ENCODE peak calls at places on chromosomes 16 and 17, in ten cellular contexts. K is cardiac muscle cell; P is adrenal gland; C is thyroid gland; X is heart right ventricle; Z is endodermal cell; F is upper lobe of right lung; Y is brain microvascular endothelial cell; T is right lobe of liver; W is CD8-positive, alpha-beta T cell. O is an unnamed sample.
A peak's percentile ranks its signal among the peaks of the same experiment; 100 is the strongest.

GRCh38 chr16:89004209-89004831 is 27.3 kb upstream of the CBFA2T3 start:
- DNase-seq in K (peak; percentile 54), P (no peak), C (peak; percentile 6), X (peak; percentile 51), Z (no peak), F (no peak), Y (no peak), T (peak; percentile 73), W (no peak), O (no peak)

GRCh38 chr16:893360-893759 is 77.4 kb downstream of the LMF1 start:
- DNase-seq in K (no peak), P (no peak), C (no peak), X (no peak), Z (no peak), F (no peak), Y (no peak), T (no peak), W (no peak), O (no peak)

GRCh38 chr16:81556715-81557284 is 112.2 kb downstream of the CMIP start:
- DNase-seq in K (no peak), P (peak; percentile 84), C (no peak), X (no peak), Z (no peak), F (no peak), Y (no peak), T (no peak), W (peak; percentile 21), O (no peak)

GRCh38 chr17:74566132-74566753 is 1.1 kb downstream of the CD300H start:
- DNase-seq in K (peak; percentile 67), P (no peak), C (peak; percentile 59), X (no peak), Z (peak; percentile 93), F (no peak), Y (no peak), T (no peak), W (peak; percentile 33), O (no peak)

GRCh38 chr17:80109713-80110446 is 8.5 kb downstream of the GAA start:
- DNase-seq in K (no peak), P (no peak), C (no peak), X (no peak), Z (no peak), F (peak; percentile 52), Y (no peak), T (no peak), W (no peak), O (no peak)

GRCh38 chr16:20611350-20611902 is 35.3 kb upstream of the ACSM2B start:
- DNase-seq in K (no peak), P (no peak), C (peak; percentile 92), X (peak; percentile 55), Z (no peak), F (peak; percentile 78), Y (no peak), T (peak; percentile 69), W (no peak), O (no peak)

GRCh38 chr16:27795992-27796614 is 246.2 kb downstream of the KATNIP start:
- DNase-seq in K (peak; percentile 62), P (peak; percentile 50), C (peak; percentile 45), X (peak; percentile 42), Z (peak; percentile 94), F (no peak), Y (peak; percentile 26), T (no peak), W (peak; percentile 14), O (no peak)

GRCh38 chr16:29312835-29313558 is 93.5 kb downstream of the NPIPB11 start:
- DNase-seq in K (no peak), P (no peak), C (no peak), X (no peak), Z (no peak), F (no peak), Y (no peak), T (no peak), W (no peak), O (no peak)

GRCh38 chr16:11296706-11297491 is 15.8 kb upstream of the PRM1 start:
- DNase-seq in K (no peak), P (no peak), C (no peak), X (no peak), Z (no peak), F (no peak), Y (no peak), T (no peak), W (no peak), O (no peak)

GRCh38 chr16:66483689-66484452 is 56.8 kb downstream of the BEAN1 start:
- DNase-seq in K (peak; percentile 83), P (peak; percentile 74), C (peak; percentile 68), X (peak; percentile 87), Z (peak; percentile 96), F (peak; percentile 91), Y (peak; percentile 53), T (peak; percentile 82), W (peak; percentile 76), O (peak; percentile 59)

GRCh38 chr16:9357829-9358228 is 266.4 kb downstream of the HAPSTR1 start:
- DNase-seq in K (no peak), P (no peak), C (no peak), X (no peak), Z (no peak), F (no peak), Y (no peak), T (no peak), W (no peak), O (no peak)

GRCh38 chr17:35129973-35130351 is 8.5 kb downstream of the FNDC8 start:
- DNase-seq in K (no peak), P (no peak), C (no peak), X (no peak), Z (no peak), F (no peak), Y (no peak), T (no peak), W (no peak), O (no peak)

GRCh38 chr16:47848481-47849109 is 307.2 kb downstream of the ABCC12 start:
- DNase-seq in K (peak; percentile 13), P (no peak), C (no peak), X (no peak), Z (no peak), F (no peak), Y (peak; percentile 38), T (no peak), W (no peak), O (no peak)

GRCh38 chr17:68698761-68699160 is 97.6 kb upstream of the FAM20A start:
- DNase-seq in K (peak; percentile 69), P (no peak), C (no peak), X (no peak), Z (no peak), F (no peak), Y (no peak), T (no peak), W (no peak), O (no peak)

GRCh38 chr16:51326131-51326856 is 175.2 kb upstream of the SALL1 start:
- DNase-seq in K (peak; percentile 78), P (no peak), C (no peak), X (no peak), Z (no peak), F (no peak), Y (peak; percentile 74), T (no peak), W (no peak), O (no peak)

GRCh38 chr17:17063546-17064122 is 21.4 kb downstream of the MPRIP start:
- DNase-seq in K (no peak), P (peak; percentile 70), C (peak; percentile 80), X (peak; percentile 64), Z (peak; percentile 31), F (peak; percentile 88), Y (no peak), T (peak; percentile 84), W (no peak), O (no peak)

GRCh38 chr17:37478187-37478586 is 11.5 kb upstream of the DUSP14 start:
- DNase-seq in K (peak; percentile 84), P (no peak), C (peak; percentile 19), X (peak; percentile 42), Z (no peak), F (no peak), Y (no peak), T (no peak), W (no peak), O (no peak)

GRCh38 chr17:21277332-21277731 is 7.2 kb upstream of the MAP2K3 start:
- DNase-seq in K (no peak), P (no peak), C (no peak), X (no peak), Z (no peak), F (no peak), Y (no peak), T (no peak), W (no peak), O (no peak)
- H3K27me3 ChIP-seq in K (peaks cover 4% of the 10 kb centered on the region), P (no peaks in the 10 kb centered on the region), C (no peaks in the 10 kb centered on the region), X (no peaks in the 10 kb centered on the region), Z (peaks cover 18% of the 10 kb centered on the region), F (no peaks in the 10 kb centered on the region), Y (no peaks in the 10 kb centered on the region), T (no peaks in the 10 kb centered on the region), W (no peaks in the 10 kb centered on the region), O (no peaks in the 10 kb centered on the region)

GRCh38 chr17:59490259-59490658 is 75.2 kb upstream of the DHX40 start:
- DNase-seq in K (no peak), P (no peak), C (no peak), X (no peak), Z (no peak), F (no peak), Y (no peak), T (no peak), W (no peak), O (no peak)

GRCh38 chr17:59493867-59494266 is 71.5 kb upstream of the DHX40 start:
- DNase-seq in K (no peak), P (no peak), C (no peak), X (no peak), Z (no peak), F (no peak), Y (no peak), T (no peak), W (no peak), O (no peak)

GRCh38 chr17:59491353-59492090 is 73.9 kb upstream of the DHX40 start:
- DNase-seq in K (no peak), P (no peak), C (no peak), X (no peak), Z (no peak), F (no peak), Y (no peak), T (no peak), W (no peak), O (no peak)

GRCh38 chr17:59494757-59495368 is 70.5 kb upstream of the DHX40 start:
- DNase-seq in K (no peak), P (no peak), C (no peak), X (no peak), Z (no peak), F (no peak), Y (no peak), T (no peak), W (no peak), O (no peak)

GRCh38 chr17:59492091-59492451 is 73.3 kb upstream of the DHX40 start:
- DNase-seq in K (no peak), P (no peak), C (no peak), X (no peak), Z (no peak), F (no peak), Y (no peak), T (no peak), W (no peak), O (no peak)
- H3K27ac ChIP-seq in K (peak overlapping the region; percentile 100), P (no peak overlapping the region), C (no peak overlapping the region), X (no peak overlapping the region), Z (no peak overlapping the region), F (no peak overlapping the region), Y (no peak overlapping the region), T (no peak overlapping the region), W (no peak overlapping the region), O (no peak overlapping the region)

GRCh38 chr16:57604177-57604576 is 24.3 kb upstream of the ADGRG1 start:
- DNase-seq in K (no peak), P (no peak), C (no peak), X (no peak), Z (peak; percentile 12), F (no peak), Y (no peak), T (no peak), W (no peak), O (no peak)
- H3K27me3 ChIP-seq in K (no peaks in the 10 kb centered on the region), P (peaks cover 6% of the 10 kb centered on the region), C (no peaks in the 10 kb centered on the region), X (no peaks in the 10 kb centered on the region), Z (no peaks in the 10 kb centered on the region), F (no peaks in the 10 kb centered on the region), Y (no peaks in the 10 kb centered on the region), T (no peaks in the 10 kb centered on the region), W (no peaks in the 10 kb centered on the region), O (no peaks in the 10 kb centered on the region)

GRCh38 chr16:72877374-72878028 is 170.4 kb downstream of the ZFHX3 start:
- DNase-seq in K (peak; percentile 75), P (no peak), C (peak; percentile 71), X (no peak), Z (peak; percentile 60), F (no peak), Y (peak; percentile 89), T (no peak), W (no peak), O (no peak)
- H3K27ac ChIP-seq in K (no peak overlapping the region), P (peak overlapping the region; percentile 93), C (peak overlapping the region; percentile 84), X (peak overlapping the region; percentile 37), Z (no peak overlapping the region), F (no peak overlapping the region), Y (peak overlapping the region; percentile 91), T (peak overlapping the region; percentile 51), W (no peak overlapping the region), O (no peak overlapping the region)